ENCODE peak calls at places on chromosomes 4 and X, in nine cellular contexts. K, Y, F, A, T, L, R, H and I are unnamed samples.
A peak's percentile ranks its signal among the peaks of the same experiment; 100 is the strongest.

GRCh38 chr4:8287606-8288280 is 18.2 kb downstream of the HTRA3 start:
- DNase-seq in K (no peak), Y (no peak), F (no peak), A (peak; percentile 55), T (no peak), L (no peak), R (no peak), H (no peak), I (no peak)

GRCh38 chr4:7017446-7018048 is 25.6 kb upstream of the TADA2B start:
- DNase-seq in K (no peak), Y (no peak), F (no peak), A (no peak), T (no peak), L (no peak), R (no peak), H (no peak), I (no peak)

GRCh38 chr4:99205104-99205979 is 13.7 kb downstream of the ADH6 start:
- DNase-seq in K (no peak), Y (peak; percentile 83), F (no peak), A (no peak), T (no peak), L (peak; percentile 32), R (no peak), H (no peak), I (no peak)

GRCh38 chr4:190121759-190122158 is 51.8 kb upstream of the DUX4 start:
- DNase-seq in K (no peak), Y (no peak), F (peak; percentile 80), A (no peak), T (peak; percentile 11), L (no peak), R (no peak), H (no peak), I (no peak)

GRCh38 chr4:41750158-41750623 is 1.7 kb upstream of the PHOX2B start:
- DNase-seq in K (no peak), Y (no peak), F (no peak), A (no peak), T (no peak), L (no peak), R (no peak), H (no peak), I (no peak)

GRCh38 chr4:114673306-114673705 is 74.7 kb downstream of the UGT8 start:
- DNase-seq in K (no peak), Y (no peak), F (no peak), A (no peak), T (no peak), L (no peak), R (no peak), H (no peak), I (no peak)

GRCh38 chrX:38882894-38883620 is 81.8 kb downstream of the MID1IP1 start:
- DNase-seq in K (no peak), Y (no peak), F (no peak), A (no peak), T (peak; percentile 36), L (no peak), R (no peak), H (peak; percentile 13), I (no peak)

GRCh38 chrX:15475021-15475420 is 18.1 kb downstream of the PIR start:
- DNase-seq in K (no peak), Y (no peak), F (no peak), A (no peak), T (no peak), L (no peak), R (peak; percentile 5), H (peak; percentile 68), I (no peak)

DNA sequence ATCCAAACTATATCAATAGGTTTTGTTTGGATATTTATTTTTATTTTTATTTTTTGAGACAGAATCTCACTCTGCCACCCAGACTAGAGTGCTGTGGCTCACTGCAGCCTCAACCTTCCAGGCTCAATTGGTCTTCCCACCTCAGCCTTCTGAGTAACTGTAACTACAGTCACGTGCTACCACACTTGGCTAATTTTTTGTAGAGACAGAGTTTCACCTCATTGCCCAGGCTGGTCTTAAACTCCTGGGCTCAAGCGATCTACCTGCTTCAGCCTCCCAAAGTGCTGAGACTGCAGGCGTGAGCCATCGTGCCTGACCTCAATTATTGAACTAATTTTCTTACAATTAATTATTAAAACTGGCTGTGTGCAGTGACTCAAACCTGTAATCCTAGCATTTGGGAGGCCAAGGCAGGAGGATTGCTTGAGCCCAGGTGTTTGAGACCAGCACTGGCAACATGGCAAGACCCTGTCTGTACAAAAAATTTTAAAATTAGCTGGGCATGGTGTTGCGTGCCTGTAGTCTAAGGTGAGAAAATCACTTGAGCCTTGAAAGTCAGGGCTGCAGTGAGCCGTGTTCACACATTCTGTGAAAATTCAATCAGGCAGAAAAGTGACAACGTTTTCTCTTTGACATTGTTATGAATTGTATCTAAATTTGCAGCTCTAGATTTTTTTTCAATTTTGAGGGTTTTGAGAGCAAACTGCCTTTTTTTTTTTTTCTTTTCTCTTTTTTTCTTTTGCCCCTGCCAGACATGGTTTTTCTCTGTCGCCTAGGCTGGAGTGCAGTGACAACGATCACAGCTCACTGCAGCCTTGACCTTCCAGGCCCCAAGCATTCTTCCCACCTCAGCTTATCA is 66.0 kb downstream of the UBE2K start:
- DNase-seq in K (no peak), Y (no peak), F (no peak), A (no peak), T (no peak), L (no peak), R (no peak), H (no peak), I (no peak)
- TF ChIP-seq POLR2AphosphoS5 in K (no peak), Y (no peak), F (no peak), A (no peak), T (no peak), L (no peak), R (no peak), H (no peak), I (no peak)

GRCh38 chr4:148717988-148718387 is 275.8 kb upstream of the NR3C2 start:
- DNase-seq in K (no peak), Y (no peak), F (no peak), A (no peak), T (no peak), L (peak; percentile 12), R (no peak), H (no peak), I (no peak)

DNA sequence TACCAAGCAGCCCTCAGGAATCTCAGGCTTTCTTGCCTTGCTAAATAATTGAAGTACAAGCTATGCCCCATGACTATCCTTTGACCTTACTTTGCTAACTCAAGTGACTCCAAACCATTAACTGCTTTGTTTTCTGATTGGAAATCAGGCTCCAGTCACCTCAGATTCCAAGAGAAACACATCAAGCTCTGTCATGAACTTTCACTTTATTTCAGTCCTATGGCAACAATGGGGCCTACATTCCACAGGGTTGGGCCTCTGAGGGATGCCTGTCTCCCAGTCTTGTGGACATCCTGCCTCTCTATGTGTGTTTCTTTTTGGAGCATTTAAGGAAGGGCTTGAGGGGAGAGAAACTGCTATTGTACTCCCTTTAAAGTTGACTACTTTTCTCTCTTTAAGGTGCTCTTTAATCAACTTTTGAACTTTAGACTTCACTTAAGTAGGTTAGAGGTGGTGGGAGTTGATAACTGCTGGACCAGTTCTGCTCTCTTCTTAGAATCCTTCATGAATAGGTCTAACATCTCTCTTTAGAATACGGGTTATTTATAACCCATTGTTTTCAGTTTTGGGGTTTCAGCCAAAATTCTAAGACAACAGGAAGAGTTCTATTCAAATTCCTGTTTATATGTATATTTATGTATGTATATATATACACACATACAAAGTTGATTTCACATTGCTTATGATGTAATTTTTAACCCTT is 274.3 kb upstream of the NR3C2 start:
- DNase-seq in K (no peak), Y (no peak), F (no peak), A (no peak), T (no peak), L (no peak), R (no peak), H (peak; percentile 56), I (no peak)
- TF ChIP-seq POLR2AphosphoS5 in K (no peak), Y (no peak), F (no peak), A (no peak), T (no peak), L (no peak), R (no peak), H (no peak), I (no peak)

GRCh38 chrX:46324166-46324565 is 221.1 kb downstream of the ZNF674 start:
- DNase-seq in K (no peak), Y (no peak), F (no peak), A (no peak), T (no peak), L (no peak), R (no peak), H (no peak), I (no peak)

GRCh38 chrX:46327229-46328081 is 217.8 kb downstream of the ZNF674 start:
- DNase-seq in K (no peak), Y (peak; percentile 92), F (no peak), A (no peak), T (peak; percentile 51), L (peak; percentile 31), R (no peak), H (peak; percentile 68), I (no peak)

GRCh38 chrX:46328133-46328532 is 217.1 kb downstream of the ZNF674 start:
- DNase-seq in K (no peak), Y (no peak), F (no peak), A (no peak), T (no peak), L (no peak), R (no peak), H (no peak), I (no peak)

GRCh38 chrX:46326161-46326560 is 219.1 kb downstream of the ZNF674 start:
- DNase-seq in K (no peak), Y (no peak), F (no peak), A (no peak), T (no peak), L (no peak), R (no peak), H (peak; percentile 72), I (no peak)

DNA sequence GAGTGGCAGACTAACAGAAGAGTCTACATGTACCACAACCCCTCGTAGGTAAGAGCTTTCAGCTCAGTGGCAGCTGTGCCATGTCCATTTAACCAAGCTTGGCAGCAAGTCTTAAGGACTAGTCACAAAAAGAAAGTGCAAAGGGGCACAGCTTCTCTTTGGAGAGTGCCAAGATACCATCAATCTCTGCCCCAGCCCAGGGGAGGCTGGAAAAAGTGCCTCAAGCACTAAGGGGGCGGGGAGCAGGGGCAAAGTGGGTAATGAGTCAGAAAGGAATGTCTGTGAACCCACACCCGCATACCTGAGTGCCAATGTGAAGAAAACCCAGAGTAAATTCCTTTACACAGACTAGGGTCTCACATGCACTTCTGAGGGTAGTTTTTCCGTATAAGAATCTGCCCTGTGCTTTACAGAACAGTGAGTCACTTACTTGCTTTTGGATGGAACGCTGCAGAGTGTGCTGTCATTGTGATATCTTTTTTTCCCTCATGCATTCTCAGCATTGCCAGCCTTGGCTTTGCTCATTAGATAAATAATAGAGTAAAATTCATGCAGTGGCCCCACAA is 219.8 kb downstream of the ZNF674 start:
- DNase-seq in K (no peak), Y (peak; percentile 41), F (no peak), A (no peak), T (no peak), L (no peak), R (no peak), H (peak; percentile 69), I (no peak)
- TF ChIP-seq POLR2AphosphoS5 in K (no peak), Y (no peak), F (no peak), A (no peak), T (no peak), L (no peak), R (no peak), H (no peak), I (no peak)

DNA sequence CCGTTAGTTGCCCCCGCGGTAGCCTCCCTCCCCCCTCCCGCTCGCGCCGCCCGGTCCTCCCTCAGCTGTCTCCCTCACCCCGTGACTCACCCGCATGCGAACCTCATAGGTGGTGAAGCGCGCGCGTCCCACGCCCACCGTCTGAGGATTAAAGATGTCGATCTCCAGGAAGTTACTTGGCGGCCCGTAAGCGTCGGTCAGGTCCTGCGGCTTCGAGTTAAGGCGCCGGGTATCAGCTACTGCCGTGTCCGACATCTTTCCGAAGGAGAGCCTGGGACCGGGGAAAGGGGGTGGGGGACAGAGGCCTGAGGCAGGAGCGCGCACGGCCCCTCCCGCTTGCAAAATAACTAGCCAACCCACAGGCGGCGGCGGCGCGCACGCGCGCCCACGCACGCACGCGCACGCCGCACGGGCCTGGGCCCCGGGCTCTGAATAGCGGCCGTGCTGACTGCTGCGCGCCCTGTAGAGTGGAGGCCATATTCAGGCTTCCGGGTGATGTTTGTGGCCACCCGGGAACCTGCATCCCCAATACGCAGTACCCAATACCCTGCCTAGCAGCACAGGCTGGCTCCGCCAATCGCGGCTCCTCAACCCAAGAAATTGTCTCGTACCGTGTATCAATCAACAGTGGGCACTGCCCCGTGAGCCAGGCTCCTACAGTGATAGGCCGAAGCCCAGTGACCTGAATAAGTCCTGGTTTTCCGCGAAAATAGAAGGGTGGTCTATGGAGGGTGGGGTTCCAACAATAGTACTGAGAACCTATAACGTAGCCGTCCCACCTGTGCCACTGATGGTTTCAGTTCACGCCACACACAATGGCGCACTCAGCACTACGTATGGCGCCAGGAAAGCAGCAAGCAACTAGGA is at the start of gene SNX12:
- DNase-seq in K (peak; percentile 60), Y (peak; percentile 88), F (peak; percentile 96), A (peak; percentile 96), T (peak; percentile 90), L (peak; percentile 91), R (peak; percentile 89), H (peak; percentile 94), I (peak; percentile 64)
- TF ChIP-seq POLR2AphosphoS5 in K (no peak), Y (peak; percentile 83), F (no peak), A (peak; percentile 72), T (peak; percentile 68), L (peak; percentile 68), R (peak; percentile 80), H (peak; percentile 53), I (peak; percentile 59)